ENCODE peak calls at places on chromosomes 6 and 20, in nine cellular contexts. K is BJ; G is GM10248; N is activated CD8-positive, alpha-beta memory T cell treated with anti-CD3 and anti-CD28 coated beads, Interleukin-2, amount 50 U/mL, for 4 hours; L is T follicular helper cell; M is heart left ventricle; C is GM23248; Y is stimulated activated naive CD8-positive, alpha-beta T cell treated with anti-CD3 and anti-CD28 coated beads, Interleukin-15, amount 100 ng/mL, for 72 hours; V is ACHN. T is an unnamed sample.

GRCh38 chr6:31729979-31730630 is 1.0 kb upstream of the DDAH2 start:
- DNase-seq in L (peak; percentile 45), C (peak; percentile 90), N (peak; percentile 74), K (peak; percentile 53), Y (peak; percentile 70), V (peak; percentile 79), M (peak; percentile 95), G (peak; percentile 83), T (peak; percentile 31)

GRCh38 chr20:51462566-51463276 is 79.8 kb downstream of the NFATC2 start:
- DNase-seq in G (no peak), N (no peak), M (peak; percentile 91), V (no peak), Y (no peak), K (no peak), C (peak; percentile 78), L (no peak), T (no peak)

GRCh38 chr6:8102122-8102958 is at the start of gene EEF1E1:
- DNase-seq in V (peak; percentile 92), K (peak; percentile 56), L (peak; percentile 97), N (peak; percentile 98), C (peak; percentile 98), Y (peak; percentile 87), M (peak; percentile 95), G (peak; percentile 97), T (peak; percentile 97)

GRCh38 chr6:44505751-44506150 is 118.2 kb downstream of the CDC5L start:
- DNase-seq in N (no peak), Y (no peak), V (no peak), M (no peak), C (no peak), K (no peak), L (no peak), G (no peak), T (no peak)

GRCh38 chr20:34922654-34923381 is 32.8 kb downstream of the GSS start:
- DNase-seq in N (no peak), K (peak; percentile 76), L (no peak), C (peak; percentile 89), M (no peak), V (peak; percentile 40), Y (no peak), G (no peak), T (no peak)

GRCh38 chr6:16060039-16060438 is 68.8 kb upstream of the MYLIP start:
- DNase-seq in K (no peak), Y (no peak), G (no peak), N (no peak), V (no peak), M (no peak), L (no peak), C (no peak), T (peak; percentile 84)

GRCh38 chr6:37673436-37673835 is 24.2 kb downstream of the MDGA1 start:
- DNase-seq in Y (no peak), C (no peak), N (no peak), M (no peak), K (no peak), G (no peak), V (no peak), L (no peak), T (no peak)

GRCh38 chr6:139698526-139699182 is 324.2 kb upstream of the CITED2 start:
- DNase-seq in M (no peak), L (no peak), K (no peak), C (peak; percentile 45), N (no peak), G (no peak), V (no peak), Y (no peak), T (no peak)

GRCh38 chr6:89410231-89411018 is 1.6 kb downstream of the RRAGD start:
- DNase-seq in Y (no peak), N (no peak), G (no peak), L (no peak), V (no peak), K (no peak), C (peak; percentile 36), M (no peak), T (no peak)

GRCh38 chr20:62201173-62202082 is 18.6 kb downstream of the MTG2 start:
- DNase-seq in K (no peak), Y (no peak), C (no peak), G (peak; percentile 62), L (no peak), M (peak; percentile 24), V (no peak), N (no peak), T (no peak)

GRCh38 chr6:3891889-3892288 is 42.7 kb downstream of the FAM50B start:
- DNase-seq in G (no peak), L (no peak), M (no peak), N (no peak), K (no peak), C (no peak), V (no peak), Y (no peak), T (no peak)

GRCh38 chr6:40482532-40482931 is 104.6 kb downstream of the LRFN2 start:
- DNase-seq in C (peak; percentile 7), M (no peak), G (no peak), N (no peak), K (no peak), Y (no peak), L (no peak), V (no peak), T (no peak)

GRCh38 chr6:16623029-16623653 is 138.1 kb downstream of the ATXN1 start:
- DNase-seq in M (no peak), Y (no peak), V (no peak), K (no peak), N (no peak), L (no peak), C (peak; percentile 32), G (no peak), T (no peak)

GRCh38 chr6:17881085-17881883 is 106.2 kb downstream of the KIF13A start:
- DNase-seq in L (no peak), M (peak; percentile 35), K (peak; percentile 81), Y (no peak), N (no peak), V (no peak), G (no peak), C (no peak), T (no peak)

GRCh38 chr6:36946526-36946925 is 8.0 kb upstream of the PI16 start:
- DNase-seq in N (no peak), V (no peak), C (no peak), K (no peak), Y (no peak), M (no peak), G (no peak), L (no peak), T (peak; percentile 12)

GRCh38 chr6:6684365-6684833 is 95.9 kb downstream of the LY86 start:
- DNase-seq in L (no peak), C (no peak), V (no peak), Y (peak; percentile 37), G (peak; percentile 84), M (no peak), K (no peak), N (no peak), T (no peak)

GRCh38 chr20:49110767-49111694 is 64.9 kb downstream of the CSE1L start:
- DNase-seq in L (no peak), Y (no peak), V (no peak), M (no peak), G (no peak), N (no peak), K (no peak), C (no peak), T (no peak)

GRCh38 chr6:3176562-3177355 is 19.4 kb upstream of the TUBB2A start:
- DNase-seq in N (peak; percentile 42), V (peak; percentile 64), C (peak; percentile 94), Y (no peak), M (no peak), L (no peak), G (no peak), K (no peak), T (peak; percentile 80)